ENCODE peak calls at places on chromosomes 5 and 9, in ten cellular contexts. J, X, M, A, N, C, V, Y, Z and W are unnamed samples.

GRCh38 chr5:137753227-137753985 is 757 bp downstream of the HNRNPA0 start:
- DNase-seq in N (no peak), Z (no peak), J (no peak), X (no peak), V (no peak), M (peak), A (peak), C (peak), Y (peak), W (peak)

GRCh38 chr5:127849436-127849835 is 146.2 kb downstream of the CCDC192 start:
- DNase-seq in A (no peak), Z (no peak), Y (no peak), N (peak), M (no peak), C (no peak), V (no peak), X (no peak), J (no peak), W (no peak)

GRCh38 chr5:56808211-56808610 is 7.1 kb upstream of the MAP3K1 start:
- DNase-seq in A (no peak), J (no peak), N (no peak), C (no peak), Y (no peak), M (no peak), V (no peak), Z (no peak), X (no peak), W (no peak)

GRCh38 chr5:78776637-78777036 is 128.1 kb upstream of the LHFPL2 start:
- DNase-seq in M (no peak), A (no peak), J (peak), Y (no peak), Z (no peak), V (no peak), X (peak), N (no peak), C (no peak), W (no peak)

GRCh38 chr9:76365028-76365427 is 29.2 kb downstream of the RFK start:
- DNase-seq in A (no peak), X (peak), N (peak), M (no peak), Y (no peak), Z (no peak), J (peak), V (no peak), C (no peak), W (no peak)

GRCh38 chr5:171630670-171631065 is 154.9 kb upstream of the SMIM23 start:
- DNase-seq in M (no peak), V (no peak), X (no peak), Z (no peak), J (no peak), C (no peak), N (no peak), Y (no peak), A (no peak), W (no peak)

GRCh38 chr9:83015897-83016296 is 47.0 kb downstream of the RASEF start:
- DNase-seq in M (no peak), Z (no peak), Y (no peak), C (no peak), A (no peak), J (no peak), N (no peak), X (no peak), V (no peak), W (no peak)

GRCh38 chr5:61048534-61048933 is 103.5 kb downstream of the NDUFAF2 start:
- DNase-seq in N (no peak), X (peak), J (peak), Z (no peak), V (no peak), A (no peak), C (no peak), M (no peak), Y (no peak), W (no peak)

GRCh38 chr9:113298924-113299770 is 4.0 kb downstream of the RNF183 start:
- DNase-seq in Y (no peak), X (no peak), V (no peak), A (no peak), M (no peak), N (peak), Z (no peak), J (no peak), C (no peak), W (no peak)

GRCh38 chr5:10734050-10734709 is 26.9 kb downstream of the DAP start:
- DNase-seq in A (no peak), C (no peak), J (no peak), N (peak), X (no peak), Z (no peak), V (no peak), M (no peak), Y (no peak), W (no peak)

GRCh38 chr5:177311361-177311722 is 356 bp downstream of the MXD3 start:
- DNase-seq in V (no peak), A (no peak), X (no peak), N (no peak), M (no peak), J (peak), C (no peak), Y (no peak), Z (no peak), W (no peak)

GRCh38 chr5:71492817-71493615 is 37.6 kb downstream of the BDP1 start:
- DNase-seq in C (no peak), A (no peak), Z (no peak), V (no peak), Y (no peak), J (no peak), N (no peak), X (no peak), M (no peak), W (no peak)

GRCh38 chr9:129737479-129738269 is 15.2 kb downstream of the PTGES start:
- DNase-seq in C (peak), A (peak), V (peak), M (peak), N (peak), Y (peak), Z (peak), J (peak), X (peak), W (peak)

GRCh38 chr5:55923177-55923872 is 71.4 kb downstream of the IL6ST start:
- DNase-seq in N (peak), J (peak), Y (no peak), C (peak), M (no peak), Z (no peak), A (no peak), X (peak), V (no peak), W (no peak)

GRCh38 chr5:107254902-107255234 is 415.9 kb downstream of the EFNA5 start:
- DNase-seq in V (no peak), N (no peak), X (no peak), C (no peak), A (no peak), M (no peak), Z (no peak), J (no peak), Y (no peak), W (no peak)

GRCh38 chr5:95773325-95774059 is 42.4 kb downstream of the RHOBTB3 start:
- DNase-seq in X (peak), A (no peak), C (no peak), M (no peak), Z (no peak), N (no peak), J (peak), V (no peak), Y (no peak), W (no peak)

GRCh38 chr5:110105692-110106091 is 416.0 kb downstream of the MAN2A1 start:
- DNase-seq in Z (no peak), N (no peak), A (no peak), M (no peak), X (peak), V (no peak), Y (no peak), C (no peak), J (peak), W (no peak)

GRCh38 chr5:176497852-176498251 is 39.4 kb downstream of the RNF44 start:
- DNase-seq in A (no peak), J (peak), M (no peak), X (peak), N (no peak), Z (no peak), V (no peak), Y (no peak), C (no peak), W (no peak)

GRCh38 chr9:109816490-109816889 is 36.5 kb downstream of the PALM2AKAP2 start:
- DNase-seq in V (no peak), C (no peak), Y (no peak), X (peak), Z (no peak), N (no peak), A (no peak), M (no peak), J (peak), W (no peak)

GRCh38 chr5:94440015-94440414 is 178.4 kb downstream of the KIAA0825 start:
- DNase-seq in N (no peak), A (no peak), C (no peak), Y (no peak), M (no peak), J (no peak), Z (no peak), V (no peak), X (no peak), W (no peak)

GRCh38 chr9:134224130-134224826 is 59.9 kb upstream of the RNU6ATAC start:
- DNase-seq in X (no peak), C (no peak), J (no peak), M (no peak), Y (no peak), Z (no peak), N (no peak), V (no peak), A (no peak), W (no peak)

GRCh38 chr5:3139596-3139995 is 388.1 kb upstream of the IRX2 start:
- DNase-seq in Z (peak), J (no peak), N (peak), A (no peak), X (no peak), C (no peak), V (no peak), Y (no peak), M (no peak), W (no peak)

GRCh38 chr5:14440598-14441401 is 140.8 kb upstream of the OTULINL start:
- DNase-seq in C (no peak), V (no peak), A (no peak), J (peak), X (peak), Z (peak), N (no peak), M (no peak), Y (no peak), W (peak)

GRCh38 chr5:149988126-149988525 is 12.3 kb downstream of the TIGD6 start:
- DNase-seq in N (no peak), C (no peak), Z (no peak), M (no peak), A (no peak), Y (no peak), V (no peak), J (no peak), X (no peak), W (no peak)

GRCh38 chr5:92634883-92635282 is 946.1 kb downstream of the NR2F1-AS1 start:
- DNase-seq in Z (no peak), C (no peak), X (no peak), V (no peak), A (no peak), N (no peak), M (no peak), Y (no peak), J (no peak), W (no peak)

GRCh38 chr5:34057118-34057517 is 14.1 kb upstream of the C1QTNF3 start:
- DNase-seq in A (no peak), Z (no peak), N (no peak), X (peak), C (no peak), Y (no peak), J (no peak), V (no peak), M (no peak), W (no peak)